ENCODE peak calls at places on chromosomes 6 and 20, in seven cellular contexts. N is mesendoderm, Q is OCI-LY7, V is astrocyte, R is PC-9, M is aorta, P is left ventricle myocardium inferior. L is an unnamed sample.

GRCh38 chr6:108464506-108465084 is 96.1 kb upstream of the FOXO3 start:
- DNase-seq in N (no peak), Q (no peak), V (no peak), R (no peak), M (no peak), P (no peak), L (no peak)

GRCh38 chr6:107547061-107547840 is 57.3 kb downstream of the SOBP start:
- DNase-seq in N (no peak), Q (no peak), V (no peak), R (no peak), M (no peak), P (no peak), L (no peak)

GRCh38 chr6:167282165-167282564 is 8.9 kb upstream of the UNC93A start:
- DNase-seq in N (no peak), Q (no peak), V (no peak), R (no peak), M (no peak), P (no peak), L (no peak)

GRCh38 chr20:14332796-14333345 is 4.5 kb downstream of the FLRT3 start:
- DNase-seq in N (no peak), Q (no peak), V (no peak), R (no peak), M (no peak), P (no peak), L (no peak)

GRCh38 chr20:35934050-35934449 is 20.3 kb downstream of the SCAND1 start:
- DNase-seq in N (peak; percentile 3), Q (no peak), V (no peak), R (no peak), M (no peak), P (no peak), L (no peak)

GRCh38 chr6:21537660-21538059 is 55.9 kb upstream of the SOX4 start:
- DNase-seq in N (no peak), Q (no peak), V (no peak), R (no peak), M (no peak), P (no peak), L (no peak)

GRCh38 chr20:63819224-63819917 is 11.7 kb downstream of the ZBTB46 start:
- DNase-seq in N (peak; percentile 28), Q (no peak), V (no peak), R (no peak), M (no peak), P (peak; percentile 44), L (no peak)

GRCh38 chr6:64505312-64505711 is 869.7 kb downstream of the PHF3 start:
- DNase-seq in N (peak; percentile 53), Q (peak; percentile 33), V (no peak), R (no peak), M (no peak), P (no peak), L (no peak)

GRCh38 chr20:42461965-42462593 is 727.6 kb downstream of the PTPRT start:
- DNase-seq in N (no peak), Q (no peak), V (no peak), R (no peak), M (no peak), P (no peak), L (no peak)

GRCh38 chr6:52523363-52524207 is 53.3 kb downstream of the TRAM2 start:
- DNase-seq in N (no peak), Q (no peak), V (no peak), R (no peak), M (no peak), P (no peak), L (no peak)

GRCh38 chr6:19831358-19831757 is 5.8 kb upstream of the ID4 start:
- DNase-seq in N (no peak), Q (no peak), V (no peak), R (no peak), M (no peak), P (no peak), L (no peak)

GRCh38 chr6:13235339-13235738 is 93.0 kb downstream of the TBC1D7 start:
- DNase-seq in N (no peak), Q (no peak), V (no peak), R (no peak), M (no peak), P (no peak), L (no peak)

GRCh38 chr20:31835977-31836852 is 9.2 kb downstream of the FOXS1 start:
- DNase-seq in N (peak; percentile 71), Q (no peak), V (peak; percentile 91), R (peak; percentile 94), M (peak; percentile 94), P (peak; percentile 79), L (peak; percentile 73)

GRCh38 chr6:41200901-41201783 is at the start of gene TREML2:
- DNase-seq in N (no peak), Q (peak; percentile 87), V (no peak), R (no peak), M (no peak), P (no peak), L (peak; percentile 55)

GRCh38 chr6:41648921-41649320 is 10.7 kb downstream of the MDFI start:
- DNase-seq in N (no peak), Q (no peak), V (no peak), R (no peak), M (no peak), P (no peak), L (peak; percentile 12)

GRCh38 chr6:159257846-159258245 is 88.6 kb downstream of the FNDC1 start:
- DNase-seq in N (no peak), Q (no peak), V (peak; percentile 8), R (no peak), M (no peak), P (no peak), L (no peak)

GRCh38 chr6:1266686-1267056 is 45.2 kb upstream of the FOXQ1 start:
- DNase-seq in N (no peak), Q (no peak), V (no peak), R (no peak), M (no peak), P (no peak), L (no peak)

GRCh38 chr6:16135078-16135477 is 6.2 kb downstream of the MYLIP start:
- DNase-seq in N (peak; percentile 18), Q (no peak), V (no peak), R (no peak), M (no peak), P (no peak), L (no peak)

GRCh38 chr6:125101656-125102055 is 51.9 kb upstream of the TPD52L1 start:
- DNase-seq in N (no peak), Q (no peak), V (no peak), R (no peak), M (no peak), P (no peak), L (no peak)

GRCh38 chr6:118565317-118565960 is 17.3 kb downstream of the PLN start:
- DNase-seq in N (peak; percentile 74), Q (peak; percentile 82), V (no peak), R (peak; percentile 3), M (no peak), P (no peak), L (no peak)

GRCh38 chr20:25316506-25317190 is 68.8 kb downstream of the PYGB start:
- DNase-seq in N (no peak), Q (no peak), V (no peak), R (no peak), M (no peak), P (no peak), L (peak; percentile 7)

GRCh38 chr6:37056112-37056403 is 50.6 kb downstream of the FGD2 start:
- DNase-seq in N (no peak), Q (no peak), V (no peak), R (no peak), M (peak; percentile 71), P (no peak), L (no peak)

GRCh38 chr6:122276637-122277036 is 122.8 kb upstream of the HSF2 start:
- DNase-seq in N (no peak), Q (no peak), V (no peak), R (no peak), M (no peak), P (no peak), L (no peak)

GRCh38 chr6:34223381-34223963 is 13.2 kb upstream of the HMGA1 start:
- DNase-seq in N (no peak), Q (no peak), V (no peak), R (no peak), M (no peak), P (no peak), L (no peak)
- H3K4me3 ChIP-seq in N (no peak overlapping the region), Q (peak overlapping the region; percentile 29), V (peak overlapping the region; percentile 44), R (peak overlapping the region; percentile 53), M (no peak overlapping the region), P (peak overlapping the region; percentile 82), L (peak overlapping the region; percentile 64)

GRCh38 chr6:133769463-133769862 is 119.5 kb upstream of the TCF21 start:
- DNase-seq in N (peak; percentile 72), Q (no peak), V (peak; percentile 53), R (no peak), M (no peak), P (no peak), L (no peak)

GRCh38 chr6:133779916-133780315 is 109.0 kb upstream of the TCF21 start:
- DNase-seq in N (no peak), Q (no peak), V (no peak), R (no peak), M (no peak), P (no peak), L (no peak)

GRCh38 chr6:133768656-133769295 is 120.1 kb upstream of the TCF21 start:
- DNase-seq in N (peak; percentile 66), Q (no peak), V (no peak), R (peak; percentile 18), M (peak; percentile 76), P (no peak), L (no peak)

GRCh38 chr6:133778414-133778813 is 110.5 kb upstream of the TCF21 start:
- DNase-seq in N (no peak), Q (no peak), V (peak; percentile 90), R (no peak), M (no peak), P (no peak), L (no peak)

GRCh38 chr6:133774356-133774755 is 114.6 kb upstream of the TCF21 start:
- DNase-seq in N (no peak), Q (no peak), V (peak; percentile 61), R (no peak), M (no peak), P (no peak), L (no peak)
- H3K27ac ChIP-seq in N (no peak overlapping the region), Q (no peak overlapping the region), V (peak overlapping the region; percentile 35), R (no peak overlapping the region), M (no peak overlapping the region), P (no peak overlapping the region), L (no peak overlapping the region)

DNA sequence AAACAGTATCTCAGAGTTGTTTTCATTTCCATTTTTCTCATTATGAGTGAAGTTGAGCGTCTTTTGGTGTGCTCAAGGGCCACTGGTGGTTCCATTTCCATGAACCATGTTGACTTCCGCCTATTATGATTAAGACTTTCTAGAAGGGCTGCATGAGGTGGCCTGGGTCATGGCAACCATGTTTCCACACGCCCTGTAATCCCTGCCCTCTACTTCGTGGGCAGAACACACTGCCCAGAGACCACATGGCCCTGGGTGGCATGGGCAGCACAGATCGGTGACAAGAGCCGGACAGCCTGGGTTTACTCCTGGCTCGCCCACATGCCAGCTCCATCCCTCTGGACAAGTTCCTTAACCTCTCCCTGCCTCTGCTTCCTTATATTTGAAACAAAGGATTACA is 14.8 kb downstream of the PRPH2 start:
- DNase-seq in N (no peak), Q (no peak), V (no peak), R (no peak), M (peak; percentile 36), P (no peak), L (no peak)
- H3K4me1 ChIP-seq in N (peaks cover 4% of the 10 kb centered on the region), Q (no peaks in the 10 kb centered on the region), V (peaks cover 6% of the 10 kb centered on the region), R (no peaks in the 10 kb centered on the region), M (no peaks in the 10 kb centered on the region), P (peaks cover 16% of the 10 kb centered on the region), L (no peaks in the 10 kb centered on the region)

DNA sequence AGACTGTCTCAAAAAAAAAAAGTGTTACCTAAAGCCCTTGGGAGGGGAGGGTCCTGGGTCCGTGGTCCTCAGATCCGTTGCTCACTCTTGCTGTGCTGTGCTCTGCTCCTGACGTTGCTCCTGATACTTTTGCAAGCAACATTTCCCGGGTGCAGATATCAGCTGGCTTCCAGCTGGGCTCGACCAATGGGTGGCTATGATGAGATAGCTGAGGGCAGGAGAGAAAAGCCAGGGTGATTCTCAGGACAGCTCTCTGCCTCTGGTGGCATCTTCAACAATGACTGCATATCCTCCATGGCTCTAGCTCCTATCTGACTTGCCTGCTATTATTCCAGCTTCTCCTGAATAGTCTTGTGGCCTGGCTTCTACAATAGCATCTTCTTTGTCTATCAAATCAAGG is 134.5 kb downstream of the RPS12 start:
- DNase-seq in N (peak; percentile 46), Q (no peak), V (no peak), R (no peak), M (no peak), P (no peak), L (no peak)
- H3K4me3 ChIP-seq in N (no peak overlapping the region), Q (no peak overlapping the region), V (no peak overlapping the region), R (no peak overlapping the region), M (no peak overlapping the region), P (no peak overlapping the region), L (no peak overlapping the region)